ENCODE peak calls at places on chromosomes 11 and 22, in nine cellular contexts. K, Z, J, T, Y, D, U, W and R are unnamed samples.

GRCh38 chr11:25211635-25212251 is 714.9 kb downstream of the LUZP2 start:
- DNase-seq in K (no peak), Z (no peak), J (no peak), T (no peak), Y (no peak), D (peak), U (no peak), W (no peak), R (peak)

GRCh38 chr11:70725272-70725671 is 326.9 kb downstream of the CTTN start:
- DNase-seq in K (no peak), Z (no peak), J (no peak), T (no peak), Y (no peak), D (no peak), U (no peak), W (no peak), R (no peak)

GRCh38 chr11:92473736-92474135 is 249.1 kb downstream of the FAT3 start:
- DNase-seq in K (no peak), Z (no peak), J (no peak), T (peak), Y (no peak), D (no peak), U (no peak), W (no peak), R (no peak)

GRCh38 chr22:40238425-40239344 is 61.0 kb downstream of the TNRC6B start:
- DNase-seq in K (no peak), Z (no peak), J (peak), T (peak), Y (no peak), D (peak), U (no peak), W (peak), R (no peak)

GRCh38 chr11:2419638-2420501 is 19.3 kb downstream of the TSSC4 start:
- DNase-seq in K (no peak), Z (peak), J (peak), T (peak), Y (peak), D (peak), U (peak), W (peak), R (peak)

GRCh38 chr22:28819253-28820096 is 19.1 kb upstream of the XBP1 start:
- DNase-seq in K (no peak), Z (peak), J (no peak), T (no peak), Y (no peak), D (no peak), U (no peak), W (no peak), R (no peak)

GRCh38 chr22:49678137-49678841 is 149.4 kb downstream of the BRD1 start:
- DNase-seq in K (peak), Z (no peak), J (no peak), T (no peak), Y (no peak), D (no peak), U (peak), W (no peak), R (no peak)

GRCh38 chr11:28735511-28735910 is 627.3 kb downstream of the METTL15 start:
- DNase-seq in K (no peak), Z (no peak), J (no peak), T (no peak), Y (no peak), D (no peak), U (no peak), W (no peak), R (no peak)

GRCh38 chr11:12540075-12540685 is 134.0 kb upstream of the TEAD1 start:
- DNase-seq in K (no peak), Z (no peak), J (no peak), T (peak), Y (no peak), D (peak), U (no peak), W (peak), R (no peak)

GRCh38 chr22:25282346-25282670 is 62.9 kb downstream of the CRYBB2 start:
- DNase-seq in K (no peak), Z (no peak), J (no peak), T (no peak), Y (no peak), D (no peak), U (no peak), W (no peak), R (no peak)

GRCh38 chr22:24030186-24030702 is 19.1 kb downstream of the CABIN1 start:
- DNase-seq in K (no peak), Z (peak), J (no peak), T (no peak), Y (no peak), D (no peak), U (no peak), W (no peak), R (no peak)

GRCh38 chr11:42857344-42857743 is 454.5 kb upstream of the API5 start:
- DNase-seq in K (no peak), Z (no peak), J (no peak), T (no peak), Y (no peak), D (no peak), U (no peak), W (no peak), R (no peak)

GRCh38 chr22:19875061-19875530 is 20.4 kb upstream of the GNB1L start:
- DNase-seq in K (peak), Z (no peak), J (no peak), T (no peak), Y (no peak), D (no peak), U (peak), W (no peak), R (no peak)

GRCh38 chr22:19410941-19411689 is 20.4 kb downstream of the HIRA start:
- DNase-seq in K (no peak), Z (no peak), J (no peak), T (no peak), Y (no peak), D (no peak), U (no peak), W (no peak), R (no peak)

GRCh38 chr11:130828741-130829140 is 87.5 kb downstream of the SNX19 start:
- DNase-seq in K (no peak), Z (no peak), J (no peak), T (no peak), Y (no peak), D (no peak), U (no peak), W (no peak), R (no peak)

GRCh38 chr22:40603088-40603605 is 33.4 kb downstream of the MRTFA start:
- DNase-seq in K (no peak), Z (no peak), J (no peak), T (peak), Y (no peak), D (peak), U (no peak), W (peak), R (peak)

GRCh38 chr11:101441747-101442146 is 142.1 kb downstream of the TRPC6 start:
- DNase-seq in K (peak), Z (no peak), J (no peak), T (peak), Y (no peak), D (no peak), U (no peak), W (no peak), R (no peak)

GRCh38 chr22:31230155-31230870 is 18.2 kb downstream of the LIMK2 start:
- DNase-seq in K (no peak), Z (no peak), J (peak), T (no peak), Y (no peak), D (no peak), U (no peak), W (no peak), R (no peak)

GRCh38 chr11:115644846-115645245 is 140.6 kb upstream of the CADM1 start:
- DNase-seq in K (no peak), Z (peak), J (no peak), T (no peak), Y (no peak), D (no peak), U (no peak), W (no peak), R (peak)

GRCh38 chr11:67119577-67120391 is 721 bp downstream of the KDM2A start:
- DNase-seq in K (no peak), Z (peak), J (no peak), T (no peak), Y (peak), D (peak), U (no peak), W (peak), R (no peak)

GRCh38 chr11:122851366-122852011 is 13.2 kb downstream of the CRTAM start:
- DNase-seq in K (no peak), Z (no peak), J (no peak), T (no peak), Y (peak), D (no peak), U (no peak), W (no peak), R (no peak)

GRCh38 chr11:60719406-60719805 is 5.1 kb upstream of the MS4A18 start:
- DNase-seq in K (no peak), Z (no peak), J (no peak), T (no peak), Y (no peak), D (no peak), U (no peak), W (no peak), R (no peak)

GRCh38 chr11:122434786-122435185 is 220.7 kb upstream of the UBASH3B start:
- DNase-seq in K (no peak), Z (no peak), J (no peak), T (no peak), Y (no peak), D (no peak), U (no peak), W (no peak), R (no peak)

GRCh38 chr22:22957090-22957489 is 69.5 kb downstream of the IGLL5 start:
- DNase-seq in K (peak), Z (no peak), J (no peak), T (no peak), Y (no peak), D (no peak), U (no peak), W (no peak), R (no peak)

GRCh38 chr11:33160147-33160546 is 1.1 kb downstream of the CSTF3 start:
- DNase-seq in K (no peak), Z (peak), J (no peak), T (peak), Y (no peak), D (peak), U (no peak), W (no peak), R (no peak)

GRCh38 chr22:46578251-46578823 is 40.9 kb upstream of the CELSR1 start:
- DNase-seq in K (no peak), Z (no peak), J (no peak), T (no peak), Y (no peak), D (no peak), U (peak), W (no peak), R (no peak)

GRCh38 chr22:42905702-42906183 is 48.7 kb upstream of the ARFGAP3 start:
- DNase-seq in K (no peak), Z (peak), J (no peak), T (no peak), Y (no peak), D (no peak), U (no peak), W (no peak), R (no peak)

GRCh38 chr11:45933846-45934579 is 11.6 kb downstream of the LARGE2 start:
- DNase-seq in K (no peak), Z (no peak), J (no peak), T (no peak), Y (no peak), D (no peak), U (no peak), W (no peak), R (no peak)

GRCh38 chr11:131229221-131229620 is 141.2 kb upstream of the NTM start:
- DNase-seq in K (no peak), Z (no peak), J (no peak), T (no peak), Y (no peak), D (no peak), U (no peak), W (no peak), R (no peak)

GRCh38 chr11:131186629-131187075 is 183.8 kb upstream of the NTM start:
- DNase-seq in K (no peak), Z (no peak), J (no peak), T (no peak), Y (no peak), D (no peak), U (peak), W (no peak), R (no peak)

GRCh38 chr22:42895541-42895981 is 38.5 kb upstream of the ARFGAP3 start:
- DNase-seq in K (no peak), Z (no peak), J (no peak), T (no peak), Y (no peak), D (no peak), U (no peak), W (no peak), R (no peak)